ENCODE peak calls at places on chromosomes 1 and 21, in four cellular contexts. Y, J, X and B are unnamed samples.

GRCh38 chr1:47235280-47235679 is 3.3 kb upstream of the TAL1 start:
- DNase-seq in Y (no peak), J (no peak), X (no peak), B (no peak)

GRCh38 chr21:40331804-40332203 is 464.6 kb downstream of the PCP4 start:
- DNase-seq in Y (no peak), J (no peak), X (no peak), B (no peak)

GRCh38 chr1:93200086-93200620 is 19.6 kb downstream of the CCDC18 start:
- DNase-seq in Y (no peak), J (no peak), X (no peak), B (no peak)

GRCh38 chr1:52633291-52633754 is 355 bp downstream of the SHISAL2A start:
- DNase-seq in Y (no peak), J (no peak), X (no peak), B (peak)

GRCh38 chr1:38489844-38490270 is 369.7 kb downstream of the RRAGC start:
- DNase-seq in Y (no peak), J (peak), X (peak), B (peak)

GRCh38 chr1:44707112-44707881 is 23.7 kb downstream of the RNU5D-1 start:
- DNase-seq in Y (no peak), J (no peak), X (no peak), B (no peak)

GRCh38 chr1:115099693-115100050 is 10.4 kb upstream of the TSPAN2 start:
- DNase-seq in Y (no peak), J (no peak), X (no peak), B (no peak)

GRCh38 chr1:168499094-168500049 is 44.4 kb downstream of the XCL2 start:
- DNase-seq in Y (no peak), J (no peak), X (no peak), B (no peak)

GRCh38 chr1:108817811-108818210 is 39.1 kb downstream of the AKNAD1 start:
- DNase-seq in Y (no peak), J (no peak), X (no peak), B (no peak)
- H3K27ac ChIP-seq in Y (no peak), J (no peak), X (no peak), B (no peak)

GRCh38 chr1:153353226-153353947 is 4.3 kb upstream of the S100A9 start:
- DNase-seq in Y (no peak), J (no peak), X (peak), B (peak)
- TF ChIP-seq CTCF in Y (no peak), J (no peak), X (no peak), B (peak)

GRCh38 chr1:15501208-15502032 is 22.6 kb downstream of the CASP9 start:
- DNase-seq in Y (no peak), J (peak), X (peak), B (peak)
- H3K27ac ChIP-seq in Y (no peak), J (no peak), X (no peak), B (no peak)

GRCh38 chr21:42093991-42094417 is 22.9 kb downstream of the UMODL1 start:
- DNase-seq in Y (no peak), J (no peak), X (no peak), B (no peak)

GRCh38 chr21:42095581-42095980 is 24.5 kb downstream of the UMODL1 start:
- DNase-seq in Y (no peak), J (no peak), X (no peak), B (no peak)

GRCh38 chr21:42091899-42092508 is 20.9 kb downstream of the UMODL1 start:
- DNase-seq in Y (no peak), J (no peak), X (no peak), B (no peak)

GRCh38 chr21:42094811-42095210 is 23.7 kb downstream of the UMODL1 start:
- DNase-seq in Y (no peak), J (no peak), X (no peak), B (no peak)

GRCh38 chr21:42092805-42093590 is 21.9 kb downstream of the UMODL1 start:
- DNase-seq in Y (no peak), J (no peak), X (no peak), B (no peak)
- TF ChIP-seq CTCF in Y (no peak), J (no peak), X (no peak), B (no peak)

GRCh38 chr1:232211149-232211548 is 418.8 kb downstream of the SIPA1L2 start:
- DNase-seq in Y (no peak), J (no peak), X (no peak), B (peak)

GRCh38 chr1:232212248-232212647 is 417.7 kb downstream of the SIPA1L2 start:
- DNase-seq in Y (no peak), J (no peak), X (no peak), B (no peak)

GRCh38 chr1:232218955-232219865 is 410.7 kb downstream of the SIPA1L2 start:
- DNase-seq in Y (no peak), J (peak), X (peak), B (no peak)

GRCh38 chr1:232209357-232209756 is 420.6 kb downstream of the SIPA1L2 start:
- DNase-seq in Y (no peak), J (no peak), X (no peak), B (no peak)

DNA sequence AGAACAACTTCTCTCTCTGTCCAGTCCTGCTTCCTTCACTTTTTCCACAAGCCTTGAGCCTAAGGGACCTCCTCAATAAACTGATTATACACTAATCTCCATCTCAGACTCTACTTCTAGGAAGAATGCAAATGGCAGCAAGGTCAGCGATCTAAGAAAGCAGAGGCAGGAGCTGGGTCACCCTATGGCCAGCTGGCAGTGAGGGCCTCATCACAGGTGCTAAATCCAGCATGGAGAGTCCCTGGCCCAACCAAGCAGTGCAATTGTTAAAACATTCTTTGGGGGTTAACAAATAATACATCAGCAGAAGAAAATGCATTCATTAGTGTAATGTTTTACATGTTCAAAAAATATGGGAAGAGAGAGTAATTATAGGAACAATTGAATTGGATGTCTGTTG is 416.0 kb downstream of the SIPA1L2 start:
- DNase-seq in Y (no peak), J (no peak), X (no peak), B (peak)
- H3K27ac ChIP-seq in Y (no peak), J (no peak), X (no peak), B (no peak)